ENCODE peak calls at places on chromosomes 6 and 20, in nine cellular contexts. Y, W, P, V, E, I, K, Q and Z are unnamed samples.

GRCh38 chr6:91081452-91082067 is 494.7 kb upstream of the MAP3K7 start:
- DNase-seq in Y (no peak), P (no peak), K (peak), E (peak), V (peak), Q (peak), W (peak), I (no peak), Z (no peak)

GRCh38 chr20:46308258-46309157 is at the start of gene CDH22:
- DNase-seq in E (peak), V (peak), Y (no peak), I (no peak), K (peak), Q (peak), W (peak), P (no peak), Z (peak)

GRCh38 chr20:45823949-45824835 is 2.9 kb downstream of the TNNC2 start:
- DNase-seq in W (peak), I (no peak), V (peak), Y (no peak), K (no peak), E (peak), Q (no peak), P (no peak), Z (no peak)

GRCh38 chr6:74932214-74932923 is 273.5 kb downstream of the COL12A1 start:
- DNase-seq in K (no peak), P (no peak), Y (no peak), V (no peak), Q (no peak), W (no peak), E (no peak), I (no peak), Z (no peak)

GRCh38 chr6:78954740-78955139 is 87.4 kb downstream of the IRAK1BP1 start:
- DNase-seq in I (no peak), V (no peak), Y (no peak), E (no peak), P (no peak), W (no peak), K (no peak), Q (no peak), Z (no peak)

GRCh38 chr6:90383212-90383611 is 86.6 kb upstream of the BACH2 start:
- DNase-seq in K (no peak), W (no peak), I (no peak), P (no peak), V (no peak), Y (no peak), E (no peak), Q (no peak), Z (no peak)

GRCh38 chr6:30768634-30769087 is 24.3 kb upstream of the IER3 start:
- DNase-seq in K (no peak), Y (no peak), I (no peak), Q (no peak), V (no peak), E (no peak), P (peak), W (no peak), Z (no peak)

GRCh38 chr6:18342223-18342622 is 44.9 kb upstream of the RNF144B start:
- DNase-seq in K (no peak), I (no peak), E (no peak), Y (no peak), W (no peak), V (no peak), P (no peak), Q (no peak), Z (no peak)

GRCh38 chr6:38389875-38390274 is 249.9 kb downstream of the BTBD9 start:
- DNase-seq in Y (no peak), I (no peak), P (no peak), W (no peak), K (no peak), Q (no peak), V (no peak), E (no peak), Z (no peak)

GRCh38 chr6:153058291-153058690 is 55.8 kb upstream of the MTRF1L start:
- DNase-seq in E (no peak), I (no peak), W (no peak), Q (no peak), V (no peak), K (no peak), Y (no peak), P (no peak), Z (no peak)

GRCh38 chr6:64590965-64591364 is 955.4 kb downstream of the PHF3 start:
- DNase-seq in E (no peak), W (no peak), I (no peak), V (no peak), Y (no peak), Q (no peak), K (no peak), P (no peak), Z (no peak)